ENCODE peak calls at places on chromosomes 5 and 9, in five cellular contexts. One of them, this sample, is unnamed.

GRCh38 chr9:129276486-129277260 is 98.6 kb upstream of the IER5L start:
- DNase-seq in psoas muscle: peak; percentile 34
- DNase-seq in HCT116: no peak
- DNase-seq in aorta: peak; percentile 66
- DNase-seq in H7: peak; percentile 73
- DNase-seq in this sample: peak; percentile 3

GRCh38 chr9:101342595-101342994 is 42.2 kb downstream of the BAAT start:
- DNase-seq in psoas muscle: no peak
- DNase-seq in HCT116: no peak
- DNase-seq in H7: no peak
- DNase-seq in aorta: no peak
- DNase-seq in this sample: no peak

GRCh38 chr5:35436441-35437057 is 181.1 kb upstream of the SPEF2 start:
- DNase-seq in psoas muscle: no peak
- DNase-seq in H7: peak; percentile 8
- DNase-seq in HCT116: peak; percentile 13
- DNase-seq in aorta: no peak
- DNase-seq in this sample: no peak

GRCh38 chr5:127568166-127568565 is 50.7 kb downstream of the PRRC1 start:
- DNase-seq in H7: no peak
- DNase-seq in aorta: no peak
- DNase-seq in HCT116: no peak
- DNase-seq in psoas muscle: no peak
- DNase-seq in this sample: no peak

GRCh38 chr5:168342151-168342825 is 50.8 kb downstream of the WWC1 start:
- DNase-seq in psoas muscle: no peak
- DNase-seq in H7: no peak
- DNase-seq in HCT116: no peak
- DNase-seq in aorta: no peak
- DNase-seq in this sample: no peak

GRCh38 chr5:14574124-14574523 is 7.5 kb upstream of the OTULINL start:
- DNase-seq in HCT116: no peak
- DNase-seq in H7: no peak
- DNase-seq in aorta: no peak
- DNase-seq in psoas muscle: no peak
- DNase-seq in this sample: no peak

GRCh38 chr9:656918-657583 is 184.4 kb upstream of the DMRT1 start:
- DNase-seq in psoas muscle: no peak
- DNase-seq in aorta: no peak
- DNase-seq in HCT116: no peak
- DNase-seq in H7: no peak
- DNase-seq in this sample: no peak

GRCh38 chr5:57937025-57937424 is 454.4 kb upstream of the ACTBL2 start:
- DNase-seq in HCT116: no peak
- DNase-seq in psoas muscle: no peak
- DNase-seq in aorta: no peak
- DNase-seq in H7: no peak
- DNase-seq in this sample: no peak

GRCh38 chr5:81851481-81852178 is 100.7 kb upstream of the SSBP2 start:
- DNase-seq in psoas muscle: peak; percentile 98
- DNase-seq in HCT116: peak; percentile 84
- DNase-seq in H7: peak; percentile 91
- DNase-seq in aorta: peak; percentile 98
- DNase-seq in this sample: peak; percentile 98

GRCh38 chr5:81850932-81851331 is 100.0 kb upstream of the SSBP2 start:
- DNase-seq in aorta: no peak
- DNase-seq in H7: no peak
- DNase-seq in psoas muscle: no peak
- DNase-seq in HCT116: no peak
- DNase-seq in this sample: no peak

GRCh38 chr5:81852277-81853004 is 101.5 kb upstream of the SSBP2 start:
- DNase-seq in HCT116: peak; percentile 51
- DNase-seq in aorta: peak; percentile 79
- DNase-seq in H7: peak; percentile 75
- DNase-seq in psoas muscle: peak; percentile 64
- DNase-seq in this sample: no peak

GRCh38 chr5:81849769-81850367 is 99.0 kb upstream of the SSBP2 start:
- DNase-seq in H7: no peak
- DNase-seq in psoas muscle: no peak
- DNase-seq in HCT116: no peak
- DNase-seq in aorta: no peak
- DNase-seq in this sample: no peak

GRCh38 chr5:81850494-81850893 is 99.6 kb upstream of the SSBP2 start:
- DNase-seq in H7: no peak
- DNase-seq in psoas muscle: peak; percentile 72
- DNase-seq in aorta: no peak
- DNase-seq in HCT116: no peak
- DNase-seq in this sample: no peak
- H3K4me3 ChIP-seq in H7: no peak overlapping the region
- H3K4me3 ChIP-seq in psoas muscle: peak overlapping the region; percentile 71
- H3K4me3 ChIP-seq in aorta: no peak overlapping the region
- H3K4me3 ChIP-seq in HCT116: no peak overlapping the region
- H3K4me3 ChIP-seq in this sample: no peak overlapping the region

DNA sequence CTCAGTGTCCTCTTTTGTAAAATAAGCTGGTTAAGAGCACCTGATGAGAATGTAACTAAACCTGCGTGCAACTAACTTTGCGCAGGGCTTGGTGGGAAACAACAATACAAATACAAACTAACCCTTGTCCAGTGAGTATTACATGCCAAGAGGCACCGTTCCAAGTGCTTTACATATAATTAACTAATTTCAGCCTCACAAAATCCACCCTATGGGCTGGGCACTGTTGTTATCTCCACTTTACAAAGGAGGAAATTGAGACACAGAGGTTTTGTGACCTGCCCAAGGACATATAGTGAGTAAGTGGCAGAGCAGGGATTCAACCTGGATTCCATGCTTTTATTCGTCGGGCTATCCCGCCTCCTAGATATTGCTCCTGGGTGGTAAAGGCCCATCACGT is 26.2 kb upstream of the TNIP1 start:
- DNase-seq in aorta: no peak
- DNase-seq in H7: no peak
- DNase-seq in psoas muscle: no peak
- DNase-seq in HCT116: no peak
- DNase-seq in this sample: no peak
- H3K36me3 ChIP-seq in aorta: peaks cover 3% of the 10 kb centered on the region
- H3K36me3 ChIP-seq in H7: peaks cover 17% of the 10 kb centered on the region
- H3K36me3 ChIP-seq in psoas muscle: peaks cover 79% of the 10 kb centered on the region
- H3K36me3 ChIP-seq in HCT116: peaks cover 12% of the 10 kb centered on the region
- H3K36me3 ChIP-seq in this sample: no peaks in the 10 kb centered on the region

DNA sequence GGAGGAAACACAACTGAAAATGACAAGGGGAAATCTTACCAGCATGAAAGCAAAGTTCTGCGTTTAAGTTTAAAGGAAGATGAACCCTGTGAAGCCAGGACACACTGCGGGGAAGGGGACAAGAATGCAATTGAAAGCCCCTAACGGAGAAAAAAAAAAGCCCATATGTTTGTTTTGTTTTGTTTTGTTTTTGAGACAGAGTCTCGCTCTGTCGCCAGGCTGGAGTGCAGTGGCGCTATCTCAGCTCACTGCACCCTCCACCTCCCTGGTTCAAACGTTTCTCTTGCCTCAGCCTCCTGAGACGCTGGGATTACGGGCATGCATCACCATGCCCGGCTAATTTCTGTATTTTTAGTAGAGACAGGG is 2.9 kb downstream of the STK10 start:
- DNase-seq in aorta: peak; percentile 9
- DNase-seq in psoas muscle: no peak
- DNase-seq in HCT116: no peak
- DNase-seq in H7: no peak
- DNase-seq in this sample: no peak
- H3K4me3 ChIP-seq in aorta: no peak overlapping the region
- H3K4me3 ChIP-seq in psoas muscle: peak overlapping the region; percentile 94
- H3K4me3 ChIP-seq in HCT116: no peak overlapping the region
- H3K4me3 ChIP-seq in H7: no peak overlapping the region
- H3K4me3 ChIP-seq in this sample: peak overlapping the region; percentile 97

DNA sequence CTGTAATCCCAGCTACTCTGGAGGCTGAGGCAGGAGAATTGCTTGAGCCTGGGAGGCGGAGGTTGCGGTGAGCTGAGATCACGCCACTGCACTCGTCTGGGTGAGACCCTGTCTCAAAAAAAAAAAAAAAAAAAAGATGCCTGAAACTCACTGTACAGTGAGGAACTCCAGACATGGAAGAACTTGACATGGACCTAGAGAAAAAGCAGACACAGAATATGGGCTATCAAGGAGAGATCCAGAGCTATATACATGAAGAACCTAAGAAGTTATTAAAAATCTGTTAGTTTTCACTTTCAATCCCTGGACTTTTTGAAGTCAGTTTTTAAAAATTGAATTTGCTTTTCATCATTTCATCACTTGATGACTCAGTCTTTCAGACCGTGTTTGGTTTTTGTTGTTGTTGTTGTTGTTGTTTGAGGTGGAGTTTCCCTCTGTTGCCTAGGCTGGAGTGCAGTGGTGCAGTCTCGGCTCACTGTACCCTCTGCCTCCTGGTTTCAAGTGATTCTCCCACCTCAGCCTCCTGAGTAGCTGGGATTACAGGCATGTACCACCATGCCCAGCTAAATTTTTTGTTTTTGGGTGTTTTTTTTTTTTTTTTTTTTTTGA is 20.3 kb downstream of the PAIP2 start:
- DNase-seq in HCT116: no peak
- DNase-seq in H7: no peak
- DNase-seq in aorta: no peak
- DNase-seq in psoas muscle: no peak
- DNase-seq in this sample: no peak
- H3K36me3 ChIP-seq in HCT116: peaks cover 12% of the 10 kb centered on the region
- H3K36me3 ChIP-seq in H7: peaks cover 13% of the 10 kb centered on the region
- H3K36me3 ChIP-seq in aorta: peaks cover 5% of the 10 kb centered on the region
- H3K36me3 ChIP-seq in psoas muscle: peaks cover 37% of the 10 kb centered on the region
- H3K36me3 ChIP-seq in this sample: peaks cover 47% of the 10 kb centered on the region

DNA sequence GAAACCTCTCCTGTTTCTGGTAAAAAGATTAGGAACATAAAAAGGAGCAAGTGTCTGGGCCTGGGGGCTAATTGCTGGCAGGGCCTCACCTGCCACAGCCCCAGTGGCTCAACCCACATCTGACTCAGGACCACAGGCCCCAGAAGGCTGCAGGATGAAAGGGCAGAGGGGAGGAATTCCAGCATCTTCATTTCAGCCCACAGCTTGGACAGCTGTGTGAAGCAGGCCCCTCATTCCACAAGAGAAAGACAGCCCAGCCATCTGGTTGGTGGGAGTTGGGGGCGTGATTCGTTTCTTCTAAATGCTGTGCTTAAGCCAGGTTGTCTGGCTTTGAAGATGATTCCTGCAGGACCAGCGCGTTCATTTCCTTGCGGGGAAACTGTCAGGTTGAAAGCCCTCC is 29.1 kb downstream of the NKX2-5 start:
- DNase-seq in H7: no peak
- DNase-seq in psoas muscle: no peak
- DNase-seq in aorta: no peak
- DNase-seq in HCT116: no peak
- DNase-seq in this sample: no peak
- H3K4me3 ChIP-seq in H7: no peak overlapping the region
- H3K4me3 ChIP-seq in psoas muscle: no peak overlapping the region
- H3K4me3 ChIP-seq in aorta: no peak overlapping the region
- H3K4me3 ChIP-seq in HCT116: no peak overlapping the region
- H3K4me3 ChIP-seq in this sample: no peak overlapping the region

DNA sequence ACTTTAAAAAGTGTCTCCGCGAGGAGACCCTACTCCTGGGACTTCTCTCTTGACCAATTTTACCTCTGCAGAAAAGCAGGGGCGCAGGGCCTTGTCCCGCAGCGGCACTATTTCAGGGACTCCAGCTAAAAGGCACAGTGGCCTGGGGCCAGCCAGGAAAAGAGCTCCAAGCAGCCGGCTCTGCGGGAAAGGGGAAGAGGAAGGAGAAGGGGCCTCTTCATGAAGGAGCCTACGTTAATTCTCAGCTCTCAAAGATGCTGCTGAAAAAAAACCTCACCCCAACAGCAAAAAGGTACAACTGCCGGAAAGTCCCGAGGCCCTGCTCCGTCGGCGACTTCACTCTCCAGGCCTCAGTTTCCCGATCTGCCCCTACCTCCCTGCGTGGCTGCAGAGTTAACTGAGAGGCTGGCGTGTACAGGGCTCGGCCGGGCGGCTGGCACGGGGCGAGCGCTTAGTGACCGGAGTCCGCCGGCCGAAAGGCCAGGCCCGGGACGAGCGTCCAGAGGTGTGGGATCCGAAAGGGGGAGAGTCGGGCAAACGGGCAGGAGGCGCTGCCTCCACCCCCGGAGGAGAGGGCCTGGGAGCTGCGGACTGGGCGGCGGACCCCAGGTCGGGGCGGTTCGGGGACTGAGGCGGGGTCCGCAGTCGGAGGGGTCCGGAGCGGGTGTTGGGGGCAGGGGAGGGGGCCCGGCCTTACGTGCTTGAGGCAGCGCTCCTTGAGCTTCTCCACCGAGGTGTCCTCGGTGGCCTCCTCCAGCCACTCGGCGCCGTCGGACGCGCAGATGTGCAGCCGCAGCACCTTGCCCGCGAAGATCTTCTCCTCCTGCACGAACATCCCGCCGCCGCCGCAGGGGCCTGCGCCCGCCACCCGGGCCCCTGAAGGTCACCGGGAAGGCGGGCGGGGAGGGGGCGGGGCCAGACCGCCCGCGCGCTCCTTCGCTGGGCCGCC is 571 bp downstream of the UBAC1 start:
- DNase-seq in aorta: no peak
- DNase-seq in H7: peak; percentile 91
- DNase-seq in HCT116: no peak
- DNase-seq in psoas muscle: no peak
- DNase-seq in this sample: no peak
- H3K36me3 ChIP-seq in aorta: no peaks in the 10 kb centered on the region
- H3K36me3 ChIP-seq in H7: no peaks in the 10 kb centered on the region
- H3K36me3 ChIP-seq in HCT116: no peaks in the 10 kb centered on the region
- H3K36me3 ChIP-seq in psoas muscle: no peaks in the 10 kb centered on the region
- H3K36me3 ChIP-seq in this sample: no peaks in the 10 kb centered on the region

GRCh38 chr5:147377685-147378084 is 132.2 kb downstream of the DPYSL3 start:
- DNase-seq in H7: no peak
- DNase-seq in aorta: no peak
- DNase-seq in psoas muscle: no peak
- DNase-seq in HCT116: no peak
- DNase-seq in this sample: no peak

GRCh38 chr5:147384346-147385193 is 125.3 kb downstream of the DPYSL3 start:
- DNase-seq in HCT116: no peak
- DNase-seq in aorta: no peak
- DNase-seq in psoas muscle: no peak
- DNase-seq in H7: no peak
- DNase-seq in this sample: no peak

GRCh38 chr5:147381555-147381954 is 128.3 kb downstream of the DPYSL3 start:
- DNase-seq in H7: no peak
- DNase-seq in psoas muscle: no peak
- DNase-seq in aorta: no peak
- DNase-seq in HCT116: no peak
- DNase-seq in this sample: no peak

GRCh38 chr5:147387109-147387508 is 122.8 kb downstream of the DPYSL3 start:
- DNase-seq in psoas muscle: no peak
- DNase-seq in aorta: no peak
- DNase-seq in HCT116: no peak
- DNase-seq in H7: no peak
- DNase-seq in this sample: no peak

DNA sequence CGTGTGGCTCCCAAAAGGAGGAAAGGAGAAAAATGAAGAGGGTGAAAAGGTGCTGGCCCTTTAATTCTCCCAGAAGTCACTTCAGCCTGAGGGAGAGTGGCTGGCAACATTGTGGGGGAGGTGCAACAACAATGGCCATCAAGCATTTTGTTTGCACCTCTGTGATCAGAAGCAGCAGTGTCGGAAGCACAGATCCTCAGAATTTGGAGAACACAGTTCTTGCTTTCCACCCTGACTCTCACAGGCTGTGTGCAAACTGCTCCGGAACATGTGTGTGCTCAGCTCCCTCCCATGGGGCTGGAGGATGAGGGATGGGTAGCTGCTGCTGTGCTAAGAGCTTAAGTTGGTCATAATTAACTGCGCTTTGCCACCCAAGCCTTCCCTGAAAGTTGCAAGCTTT is 127.1 kb downstream of the DPYSL3 start:
- DNase-seq in aorta: no peak
- DNase-seq in psoas muscle: no peak
- DNase-seq in H7: no peak
- DNase-seq in HCT116: no peak
- DNase-seq in this sample: no peak
- H3K4me3 ChIP-seq in aorta: no peak overlapping the region
- H3K4me3 ChIP-seq in psoas muscle: peak overlapping the region; percentile 29
- H3K4me3 ChIP-seq in H7: no peak overlapping the region
- H3K4me3 ChIP-seq in HCT116: peak overlapping the region; percentile 16
- H3K4me3 ChIP-seq in this sample: no peak overlapping the region